ENCODE peak calls at places on chromosomes 6 and 20, in nine cellular contexts. One of them, this sample, is unnamed.

GRCh38 chr20:35604444-35604750 is 11.2 kb upstream of the SPAG4 start:
- DNase-seq in AG10803: no peak
- DNase-seq in esophagus muscularis mucosa: no peak
- DNase-seq in Calu3: peak; percentile 63
- DNase-seq in fibroblast of lung: no peak
- DNase-seq in MCF 10A: peak; percentile 31
- DNase-seq in GM13976: no peak
- DNase-seq in right lobe of liver: no peak
- DNase-seq in fibroblast of villous mesenchyme: peak; percentile 6
- DNase-seq in this sample: no peak

GRCh38 chr6:15387118-15387517 is 141.2 kb downstream of the JARID2 start:
- DNase-seq in AG10803: peak; percentile 52
- DNase-seq in esophagus muscularis mucosa: no peak
- DNase-seq in Calu3: no peak
- DNase-seq in fibroblast of lung: peak; percentile 83
- DNase-seq in MCF 10A: no peak
- DNase-seq in GM13976: no peak
- DNase-seq in right lobe of liver: no peak
- DNase-seq in fibroblast of villous mesenchyme: peak; percentile 36
- DNase-seq in this sample: no peak

GRCh38 chr6:32108094-32108627 is 977 bp downstream of the TNXB start:
- DNase-seq in AG10803: peak; percentile 38
- DNase-seq in esophagus muscularis mucosa: peak; percentile 96
- DNase-seq in Calu3: no peak
- DNase-seq in fibroblast of lung: no peak
- DNase-seq in MCF 10A: peak; percentile 56
- DNase-seq in GM13976: no peak
- DNase-seq in right lobe of liver: no peak
- DNase-seq in fibroblast of villous mesenchyme: peak; percentile 52
- DNase-seq in this sample: no peak

GRCh38 chr6:139990865-139991264 is 616.4 kb upstream of the CITED2 start:
- DNase-seq in AG10803: peak; percentile 58
- DNase-seq in esophagus muscularis mucosa: no peak
- DNase-seq in Calu3: no peak
- DNase-seq in fibroblast of lung: no peak
- DNase-seq in MCF 10A: no peak
- DNase-seq in GM13976: no peak
- DNase-seq in right lobe of liver: no peak
- DNase-seq in fibroblast of villous mesenchyme: peak; percentile 93
- DNase-seq in this sample: no peak

GRCh38 chr6:167129588-167129987 is 6.7 kb downstream of the CCR6 start:
- DNase-seq in AG10803: no peak
- DNase-seq in esophagus muscularis mucosa: no peak
- DNase-seq in Calu3: no peak
- DNase-seq in fibroblast of lung: no peak
- DNase-seq in MCF 10A: no peak
- DNase-seq in GM13976: no peak
- DNase-seq in right lobe of liver: no peak
- DNase-seq in fibroblast of villous mesenchyme: no peak
- DNase-seq in this sample: no peak

GRCh38 chr6:147166360-147166944 is 37.8 kb upstream of the STXBP5 start:
- DNase-seq in AG10803: no peak
- DNase-seq in esophagus muscularis mucosa: no peak
- DNase-seq in Calu3: no peak
- DNase-seq in fibroblast of lung: peak; percentile 54
- DNase-seq in MCF 10A: no peak
- DNase-seq in GM13976: no peak
- DNase-seq in right lobe of liver: no peak
- DNase-seq in fibroblast of villous mesenchyme: no peak
- DNase-seq in this sample: no peak

GRCh38 chr6:144728804-144729203 is 443.7 kb downstream of the UTRN start:
- DNase-seq in AG10803: no peak
- DNase-seq in esophagus muscularis mucosa: no peak
- DNase-seq in Calu3: no peak
- DNase-seq in fibroblast of lung: no peak
- DNase-seq in MCF 10A: no peak
- DNase-seq in GM13976: no peak
- DNase-seq in right lobe of liver: no peak
- DNase-seq in fibroblast of villous mesenchyme: no peak
- DNase-seq in this sample: no peak

GRCh38 chr6:1611572-1612385 is 2.1 kb downstream of the FOXC1 start:
- DNase-seq in AG10803: peak; percentile 33
- DNase-seq in esophagus muscularis mucosa: no peak
- DNase-seq in Calu3: no peak
- DNase-seq in fibroblast of lung: peak; percentile 46
- DNase-seq in MCF 10A: peak; percentile 47
- DNase-seq in GM13976: no peak
- DNase-seq in right lobe of liver: no peak
- DNase-seq in fibroblast of villous mesenchyme: peak; percentile 44
- DNase-seq in this sample: peak; percentile 53

GRCh38 chr20:31661625-31662371 is 24.1 kb downstream of the COX4I2 start:
- DNase-seq in AG10803: peak; percentile 68
- DNase-seq in esophagus muscularis mucosa: peak; percentile 95
- DNase-seq in Calu3: peak; percentile 90
- DNase-seq in fibroblast of lung: peak; percentile 69
- DNase-seq in MCF 10A: peak; percentile 71
- DNase-seq in GM13976: peak; percentile 91
- DNase-seq in right lobe of liver: peak; percentile 86
- DNase-seq in fibroblast of villous mesenchyme: peak; percentile 84
- DNase-seq in this sample: peak; percentile 87

GRCh38 chr6:30092852-30093543 is 17.4 kb upstream of the RNF39 start:
- DNase-seq in AG10803: no peak
- DNase-seq in esophagus muscularis mucosa: no peak
- DNase-seq in Calu3: no peak
- DNase-seq in fibroblast of lung: no peak
- DNase-seq in MCF 10A: no peak
- DNase-seq in GM13976: no peak
- DNase-seq in right lobe of liver: no peak
- DNase-seq in fibroblast of villous mesenchyme: no peak
- DNase-seq in this sample: no peak

GRCh38 chr20:53028337-53029007 is 56.3 kb downstream of the TSHZ2 start:
- DNase-seq in AG10803: peak; percentile 48
- DNase-seq in esophagus muscularis mucosa: peak; percentile 78
- DNase-seq in Calu3: no peak
- DNase-seq in fibroblast of lung: peak; percentile 68
- DNase-seq in MCF 10A: peak; percentile 26
- DNase-seq in GM13976: no peak
- DNase-seq in right lobe of liver: no peak
- DNase-seq in fibroblast of villous mesenchyme: no peak
- DNase-seq in this sample: no peak

GRCh38 chr20:33568378-33569289 is 78.7 kb downstream of the CBFA2T2 start:
- DNase-seq in AG10803: no peak
- DNase-seq in esophagus muscularis mucosa: no peak
- DNase-seq in Calu3: no peak
- DNase-seq in fibroblast of lung: no peak
- DNase-seq in MCF 10A: no peak
- DNase-seq in GM13976: peak; percentile 29
- DNase-seq in right lobe of liver: no peak
- DNase-seq in fibroblast of villous mesenchyme: no peak
- DNase-seq in this sample: peak; percentile 32

GRCh38 chr6:66336171-66336570 is 629.1 kb upstream of the EYS start:
- DNase-seq in AG10803: peak; percentile 13
- DNase-seq in esophagus muscularis mucosa: no peak
- DNase-seq in Calu3: no peak
- DNase-seq in fibroblast of lung: no peak
- DNase-seq in MCF 10A: no peak
- DNase-seq in GM13976: no peak
- DNase-seq in right lobe of liver: no peak
- DNase-seq in fibroblast of villous mesenchyme: no peak
- DNase-seq in this sample: no peak

GRCh38 chr6:41056768-41057490 is 3.9 kb downstream of the APOBEC2 start:
- DNase-seq in AG10803: no peak
- DNase-seq in esophagus muscularis mucosa: no peak
- DNase-seq in Calu3: no peak
- DNase-seq in fibroblast of lung: no peak
- DNase-seq in MCF 10A: no peak
- DNase-seq in GM13976: no peak
- DNase-seq in right lobe of liver: no peak
- DNase-seq in fibroblast of villous mesenchyme: no peak
- DNase-seq in this sample: no peak

GRCh38 chr6:134454794-134455193 is 136.9 kb upstream of the SGK1 start:
- DNase-seq in AG10803: peak; percentile 22
- DNase-seq in esophagus muscularis mucosa: no peak
- DNase-seq in Calu3: no peak
- DNase-seq in fibroblast of lung: peak; percentile 71
- DNase-seq in MCF 10A: no peak
- DNase-seq in GM13976: no peak
- DNase-seq in right lobe of liver: no peak
- DNase-seq in fibroblast of villous mesenchyme: no peak
- DNase-seq in this sample: no peak

GRCh38 chr6:134456284-134456683 is 138.4 kb upstream of the SGK1 start:
- DNase-seq in AG10803: no peak
- DNase-seq in esophagus muscularis mucosa: no peak
- DNase-seq in Calu3: no peak
- DNase-seq in fibroblast of lung: no peak
- DNase-seq in MCF 10A: peak; percentile 18
- DNase-seq in GM13976: no peak
- DNase-seq in right lobe of liver: no peak
- DNase-seq in fibroblast of villous mesenchyme: no peak
- DNase-seq in this sample: no peak

GRCh38 chr6:134455319-134455718 is 137.4 kb upstream of the SGK1 start:
- DNase-seq in AG10803: no peak
- DNase-seq in esophagus muscularis mucosa: no peak
- DNase-seq in Calu3: no peak
- DNase-seq in fibroblast of lung: no peak
- DNase-seq in MCF 10A: no peak
- DNase-seq in GM13976: no peak
- DNase-seq in right lobe of liver: no peak
- DNase-seq in fibroblast of villous mesenchyme: no peak
- DNase-seq in this sample: no peak

GRCh38 chr6:134458857-134459657 is 141.1 kb upstream of the SGK1 start:
- DNase-seq in AG10803: no peak
- DNase-seq in esophagus muscularis mucosa: no peak
- DNase-seq in Calu3: no peak
- DNase-seq in fibroblast of lung: no peak
- DNase-seq in MCF 10A: no peak
- DNase-seq in GM13976: no peak
- DNase-seq in right lobe of liver: no peak
- DNase-seq in fibroblast of villous mesenchyme: no peak
- DNase-seq in this sample: no peak

GRCh38 chr6:134457941-134458340 is 140.0 kb upstream of the SGK1 start:
- DNase-seq in AG10803: no peak
- DNase-seq in esophagus muscularis mucosa: no peak
- DNase-seq in Calu3: no peak
- DNase-seq in fibroblast of lung: no peak
- DNase-seq in MCF 10A: no peak
- DNase-seq in GM13976: no peak
- DNase-seq in right lobe of liver: no peak
- DNase-seq in fibroblast of villous mesenchyme: no peak
- DNase-seq in this sample: no peak
- TF ChIP-seq CTCF in AG10803: no peak
- TF ChIP-seq CTCF in esophagus muscularis mucosa: no peak
- TF ChIP-seq CTCF in Calu3: no peak
- TF ChIP-seq CTCF in fibroblast of lung: peak; percentile 20
- TF ChIP-seq CTCF in MCF 10A: no peak
- TF ChIP-seq CTCF in GM13976: no peak
- TF ChIP-seq CTCF in right lobe of liver: no peak
- TF ChIP-seq CTCF in fibroblast of villous mesenchyme: peak; percentile 15
- TF ChIP-seq CTCF in this sample: no peak

GRCh38 chr6:39685486-39685826 is 39.8 kb downstream of the KIF6 start:
- DNase-seq in AG10803: no peak
- DNase-seq in esophagus muscularis mucosa: no peak
- DNase-seq in Calu3: no peak
- DNase-seq in fibroblast of lung: no peak
- DNase-seq in MCF 10A: no peak
- DNase-seq in GM13976: no peak
- DNase-seq in right lobe of liver: no peak
- DNase-seq in fibroblast of villous mesenchyme: no peak
- DNase-seq in this sample: no peak
- TF ChIP-seq CTCF in AG10803: no peak
- TF ChIP-seq CTCF in esophagus muscularis mucosa: no peak
- TF ChIP-seq CTCF in Calu3: no peak
- TF ChIP-seq CTCF in fibroblast of lung: no peak
- TF ChIP-seq CTCF in MCF 10A: no peak
- TF ChIP-seq CTCF in GM13976: no peak
- TF ChIP-seq CTCF in right lobe of liver: no peak
- TF ChIP-seq CTCF in fibroblast of villous mesenchyme: no peak
- TF ChIP-seq CTCF in this sample: no peak

GRCh38 chr20:51727872-51728271 is 40.3 kb downstream of the ATP9A start:
- DNase-seq in AG10803: no peak
- DNase-seq in esophagus muscularis mucosa: no peak
- DNase-seq in Calu3: no peak
- DNase-seq in fibroblast of lung: no peak
- DNase-seq in MCF 10A: no peak
- DNase-seq in GM13976: no peak
- DNase-seq in right lobe of liver: no peak
- DNase-seq in fibroblast of villous mesenchyme: no peak
- DNase-seq in this sample: no peak
- TF ChIP-seq CTCF in AG10803: no peak
- TF ChIP-seq CTCF in esophagus muscularis mucosa: no peak
- TF ChIP-seq CTCF in Calu3: no peak
- TF ChIP-seq CTCF in fibroblast of lung: no peak
- TF ChIP-seq CTCF in MCF 10A: no peak
- TF ChIP-seq CTCF in GM13976: no peak
- TF ChIP-seq CTCF in right lobe of liver: no peak
- TF ChIP-seq CTCF in fibroblast of villous mesenchyme: no peak
- TF ChIP-seq CTCF in this sample: no peak

GRCh38 chr6:135740580-135740979 is 110.9 kb upstream of the PDE7B start:
- DNase-seq in AG10803: no peak
- DNase-seq in esophagus muscularis mucosa: no peak
- DNase-seq in Calu3: no peak
- DNase-seq in fibroblast of lung: no peak
- DNase-seq in MCF 10A: no peak
- DNase-seq in GM13976: no peak
- DNase-seq in right lobe of liver: no peak
- DNase-seq in fibroblast of villous mesenchyme: no peak
- DNase-seq in this sample: no peak

GRCh38 chr6:135748189-135748588 is 103.3 kb upstream of the PDE7B start:
- DNase-seq in AG10803: no peak
- DNase-seq in esophagus muscularis mucosa: no peak
- DNase-seq in Calu3: no peak
- DNase-seq in fibroblast of lung: no peak
- DNase-seq in MCF 10A: no peak
- DNase-seq in GM13976: no peak
- DNase-seq in right lobe of liver: no peak
- DNase-seq in fibroblast of villous mesenchyme: no peak
- DNase-seq in this sample: no peak

GRCh38 chr6:135738646-135739045 is 112.9 kb upstream of the PDE7B start:
- DNase-seq in AG10803: no peak
- DNase-seq in esophagus muscularis mucosa: no peak
- DNase-seq in Calu3: no peak
- DNase-seq in fibroblast of lung: peak; percentile 53
- DNase-seq in MCF 10A: no peak
- DNase-seq in GM13976: no peak
- DNase-seq in right lobe of liver: no peak
- DNase-seq in fibroblast of villous mesenchyme: no peak
- DNase-seq in this sample: no peak

GRCh38 chr6:135739288-135739687 is 112.2 kb upstream of the PDE7B start:
- DNase-seq in AG10803: peak; percentile 40
- DNase-seq in esophagus muscularis mucosa: no peak
- DNase-seq in Calu3: no peak
- DNase-seq in fibroblast of lung: peak; percentile 99
- DNase-seq in MCF 10A: no peak
- DNase-seq in GM13976: no peak
- DNase-seq in right lobe of liver: no peak
- DNase-seq in fibroblast of villous mesenchyme: peak; percentile 72
- DNase-seq in this sample: no peak

DNA sequence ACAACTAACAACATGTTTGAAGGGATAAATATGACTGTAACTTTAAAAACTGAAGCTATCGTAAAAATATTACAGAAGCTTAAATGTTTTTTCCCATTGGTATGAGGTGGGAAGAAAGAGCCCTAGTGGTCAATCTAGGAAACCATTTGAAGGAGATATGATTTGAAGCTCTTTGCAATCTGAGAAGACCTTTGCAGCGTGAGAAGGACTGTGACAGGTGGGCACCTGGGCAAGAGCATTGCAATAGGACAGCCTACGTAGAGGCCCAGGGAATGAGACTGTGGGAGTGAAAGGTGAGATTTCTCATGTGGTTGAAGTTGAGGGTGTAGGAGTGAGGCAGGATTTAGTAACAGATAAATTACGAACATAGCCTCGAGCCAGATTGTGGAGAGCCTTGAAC is 108.0 kb upstream of the PDE7B start:
- DNase-seq in AG10803: no peak
- DNase-seq in esophagus muscularis mucosa: no peak
- DNase-seq in Calu3: no peak
- DNase-seq in fibroblast of lung: no peak
- DNase-seq in MCF 10A: no peak
- DNase-seq in GM13976: no peak
- DNase-seq in right lobe of liver: no peak
- DNase-seq in fibroblast of villous mesenchyme: no peak
- DNase-seq in this sample: no peak
- TF ChIP-seq CTCF in AG10803: no peak
- TF ChIP-seq CTCF in esophagus muscularis mucosa: no peak
- TF ChIP-seq CTCF in Calu3: no peak
- TF ChIP-seq CTCF in fibroblast of lung: peak; percentile 8
- TF ChIP-seq CTCF in MCF 10A: no peak
- TF ChIP-seq CTCF in GM13976: no peak
- TF ChIP-seq CTCF in right lobe of liver: no peak
- TF ChIP-seq CTCF in fibroblast of villous mesenchyme: no peak
- TF ChIP-seq CTCF in this sample: no peak

This sample was measured in GM20000.